ENCODE peak calls at places on chromosomes 2 and 18, in five cellular contexts. X is HCT116, Z is SK-N-SH, S is K562, H is HepG2. N is an unnamed sample.
A peak's percentile ranks its signal among the peaks of the same experiment; 100 is the strongest.

GRCh38 chr2:96156011-96156820 is 11.0 kb upstream of the DUSP2 start:
- DNase-seq in Z (peak; percentile 35), S (no peak), H (no peak), X (no peak), N (no peak)

GRCh38 chr18:22493940-22494339 is 76.2 kb upstream of the CTAGE1 start:
- DNase-seq in X (no peak), Z (no peak), S (no peak), H (no peak), N (no peak)

GRCh38 chr2:163735692-163736432 is at the start of gene FIGN:
- DNase-seq in H (peak; percentile 75), Z (peak; percentile 83), S (no peak), X (no peak), N (peak; percentile 71)

GRCh38 chr2:164498841-164499240 is 122.4 kb downstream of the GRB14 start:
- DNase-seq in H (no peak), S (no peak), X (no peak), Z (no peak), N (no peak)

GRCh38 chr18:58303363-58303762 is 259.3 kb downstream of the NEDD4L start:
- DNase-seq in H (no peak), S (no peak), Z (no peak), X (no peak), N (no peak)

GRCh38 chr18:70892381-70892780 is 603.5 kb downstream of the SOCS6 start:
- DNase-seq in H (no peak), X (no peak), S (no peak), Z (no peak), N (no peak)

GRCh38 chr2:3446381-3446780 is 66.9 kb downstream of the TRAPPC12 start:
- DNase-seq in X (no peak), S (no peak), H (no peak), Z (no peak), N (no peak)

GRCh38 chr2:7467782-7468447 is 550.7 kb downstream of the RNF144A start:
- DNase-seq in Z (no peak), S (no peak), X (no peak), H (no peak), N (no peak)

GRCh38 chr2:134408386-134408785 is 154.5 kb downstream of the MGAT5 start:
- DNase-seq in H (no peak), S (no peak), Z (no peak), X (no peak), N (no peak)

GRCh38 chr2:131039908-131040660 is 53.2 kb downstream of the FAM168B start:
- DNase-seq in S (no peak), X (no peak), H (no peak), Z (no peak), N (no peak)

GRCh38 chr18:13381907-13382682 is 163.5 kb downstream of the LDLRAD4 start:
- DNase-seq in Z (peak; percentile 73), H (no peak), S (no peak), X (no peak), N (peak; percentile 4)
- TF ChIP-seq JUND in Z (no peak), H (no peak), S (no peak), X (no peak), N (no peak)

DNA sequence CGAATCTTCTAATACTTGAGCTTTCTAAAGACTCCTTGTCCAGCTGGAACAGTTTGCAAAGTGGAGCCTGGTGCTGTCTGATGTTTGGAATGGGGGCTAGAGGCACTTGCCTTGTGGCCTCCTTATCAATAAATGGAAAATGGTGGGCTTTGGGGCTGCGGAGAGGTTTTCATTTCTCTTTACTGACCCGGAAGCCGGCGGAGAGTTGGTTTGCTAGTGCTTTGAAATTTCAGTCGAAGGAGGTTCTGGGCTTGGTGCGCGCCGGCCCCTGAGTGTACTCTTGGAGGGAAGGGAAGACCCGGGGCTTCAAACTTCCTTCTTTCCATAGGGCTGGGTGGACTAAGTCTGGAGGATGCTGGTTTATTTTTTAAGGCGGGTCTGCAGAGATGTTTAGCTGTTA is 714 bp downstream of the RPIA start:
- DNase-seq in X (no peak), Z (peak; percentile 33), H (peak; percentile 32), S (peak; percentile 25), N (no peak)
- TF ChIP-seq JUND in X (no peak), Z (no peak), H (no peak), S (no peak), N (no peak)

GRCh38 chr18:49980869-49981268 is 167.5 kb upstream of the ACAA2 start:
- DNase-seq in Z (no peak), X (no peak), H (no peak), S (no peak), N (no peak)
- TF ChIP-seq JUND in Z (no peak), X (no peak), H (no peak), S (no peak), N (no peak)

DNA sequence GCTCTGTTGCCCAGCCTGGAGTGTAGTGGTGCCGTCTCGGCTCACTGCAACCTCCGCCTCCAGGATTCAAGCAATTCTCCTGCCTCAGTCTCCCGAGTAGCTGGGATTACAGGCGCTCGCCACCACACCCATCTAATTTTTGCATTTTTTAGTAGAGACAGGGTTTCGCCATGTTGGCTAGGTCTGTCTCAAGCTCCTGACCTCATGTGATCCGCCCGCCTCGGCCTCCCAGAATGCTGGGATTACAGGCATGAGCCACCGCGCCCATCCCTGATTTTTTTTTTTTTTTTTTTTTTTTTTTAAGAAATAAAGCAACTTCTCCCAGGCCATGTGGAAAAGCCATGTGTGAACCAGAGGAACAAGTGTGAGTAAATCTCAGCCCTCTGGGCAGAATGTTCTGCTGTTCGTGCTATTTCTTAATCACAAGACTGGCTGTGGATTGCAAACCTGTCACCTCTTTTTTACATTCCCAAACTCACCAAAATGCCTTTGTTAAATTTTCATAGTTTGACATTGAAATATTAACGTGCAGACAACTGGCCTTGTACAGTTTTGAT is 6.4 kb upstream of the SH3BP4 start:
- DNase-seq in Z (no peak), X (no peak), H (no peak), S (no peak), N (no peak)
- TF ChIP-seq JUND in Z (no peak), X (no peak), H (no peak), S (no peak), N (no peak)

GRCh38 chr2:185128331-185128730 is 530.0 kb downstream of the ZNF804A start:
- DNase-seq in H (no peak), Z (no peak), S (no peak), X (no peak), N (no peak)

GRCh38 chr2:185127412-185127811 is 529.1 kb downstream of the ZNF804A start:
- DNase-seq in X (no peak), S (no peak), H (no peak), Z (no peak), N (no peak)

GRCh38 chr2:185137700-185138099 is 539.4 kb downstream of the ZNF804A start:
- DNase-seq in X (no peak), Z (no peak), S (no peak), H (no peak), N (no peak)

GRCh38 chr2:185130685-185131084 is 532.4 kb downstream of the ZNF804A start:
- DNase-seq in Z (no peak), H (no peak), X (no peak), S (no peak), N (no peak)

GRCh38 chr2:185132501-185133041 is 534.2 kb downstream of the ZNF804A start:
- DNase-seq in Z (no peak), S (no peak), X (no peak), H (no peak), N (no peak)
- TF ChIP-seq JUND in Z (no peak), S (no peak), X (no peak), H (no peak), N (no peak)

DNA sequence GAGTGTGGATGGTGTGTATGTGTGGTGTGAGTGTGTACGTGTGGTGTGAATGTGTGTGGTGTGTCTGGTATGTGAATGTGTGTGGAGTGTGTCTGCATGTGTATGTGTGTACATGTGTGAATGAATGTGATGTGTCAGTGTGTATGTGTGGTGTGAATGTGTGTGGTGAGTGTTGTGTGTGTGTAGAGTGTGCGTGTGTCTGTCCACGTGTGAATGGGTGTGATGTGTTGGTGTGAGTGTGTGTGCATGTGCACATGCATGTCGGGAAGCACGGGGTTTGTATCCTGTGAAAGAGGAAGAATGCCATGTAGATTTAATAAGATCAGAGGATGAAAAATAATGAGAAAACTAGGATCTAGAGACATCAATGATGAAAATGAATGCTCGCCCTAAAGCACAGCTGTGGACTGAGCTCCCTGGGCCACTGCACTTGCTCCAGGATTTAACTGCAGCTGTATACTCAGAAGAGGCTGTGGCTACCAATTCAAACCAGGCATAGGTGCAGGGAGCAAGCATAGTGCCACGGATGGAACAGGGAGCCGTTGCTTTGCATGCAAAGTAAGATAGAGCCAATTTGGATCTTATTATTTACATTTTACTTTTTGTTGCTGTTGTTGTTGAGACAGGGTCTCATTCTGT is 122.7 kb downstream of the DOCK10 start:
- DNase-seq in Z (no peak), S (no peak), X (no peak), H (no peak), N (no peak)
- TF ChIP-seq JUND in Z (no peak), S (no peak), X (no peak), H (no peak), N (no peak)

GRCh38 chr2:55824554-55825096 is 99.0 kb downstream of the EFEMP1 start:
- DNase-seq in S (no peak), Z (no peak), X (no peak), H (no peak), N (no peak)
- TF ChIP-seq JUND in S (no peak), Z (no peak), X (no peak), H (no peak), N (no peak)

DNA sequence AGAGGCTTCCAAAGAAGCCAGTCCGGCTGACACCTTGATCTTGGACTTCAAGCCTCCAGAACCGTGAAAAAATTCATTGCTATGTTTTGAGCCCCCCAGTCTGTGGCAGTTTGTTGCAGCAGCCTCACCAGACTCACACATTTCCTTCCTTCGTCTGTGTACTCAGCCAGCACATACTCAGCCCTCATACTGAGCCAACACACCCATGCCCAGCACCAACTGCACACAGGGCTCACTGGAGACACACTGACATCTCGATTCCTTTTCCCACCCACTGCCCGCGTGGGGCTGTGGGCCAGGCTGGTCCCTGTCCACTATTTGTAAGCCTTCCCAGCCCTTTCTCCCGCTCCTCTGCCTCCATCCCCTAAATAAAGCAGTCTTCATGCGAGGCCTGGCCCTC is 24.1 kb upstream of the NMUR1 start:
- DNase-seq in Z (no peak), X (no peak), S (no peak), H (no peak), N (no peak)
- TF ChIP-seq JUND in Z (no peak), X (no peak), S (no peak), H (no peak), N (no peak)

GRCh38 chr2:212619954-212620353 is 81.4 kb upstream of the ERBB4 start:
- DNase-seq in S (no peak), X (no peak), H (no peak), Z (no peak), N (no peak)
- TF ChIP-seq JUND in S (no peak), X (no peak), H (no peak), Z (no peak), N (no peak)